ENCODE peak calls at places on chromosome 22, in nine cellular contexts. One of them, this sample, is unnamed.

GRCh38 chr22:32185821-32186220 is 19.1 kb downstream of the RFPL2 start:
- DNase-seq in stimulated activated naive CD8-positive, alpha-beta T cell treated with anti-CD3 and anti-CD28 coated beads, Interleukin-15, Interleukin-2, amounts not matched to agents 100 U/mL and 50 U/mL, for 24 hours: no peak
- DNase-seq in small intestine: no peak
- DNase-seq in mesothelial cell of epicardium: no peak
- DNase-seq in activated CD4-positive, alpha-beta T cell treated with anti-CD3 and anti-CD28 coated beads for 36 hours: no peak
- DNase-seq in cardiac fibroblast: no peak
- DNase-seq in MCF 10A: no peak
- DNase-seq in stomach: no peak
- DNase-seq in stimulated activated naive B cell treated with anti-CD40 and anti-IgM and Interleukin-4, amounts not matched to agents 10 μg/mL and 1 μg/mL and 100 μg/mL, for 72 hours: no peak
- DNase-seq in this sample: no peak

GRCh38 chr22:43837666-43838065 is 24.6 kb downstream of the SULT4A1 start:
- DNase-seq in stimulated activated naive CD8-positive, alpha-beta T cell treated with anti-CD3 and anti-CD28 coated beads, Interleukin-15, Interleukin-2, amounts not matched to agents 100 U/mL and 50 U/mL, for 24 hours: no peak
- DNase-seq in small intestine: no peak
- DNase-seq in mesothelial cell of epicardium: no peak
- DNase-seq in activated CD4-positive, alpha-beta T cell treated with anti-CD3 and anti-CD28 coated beads for 36 hours: no peak
- DNase-seq in cardiac fibroblast: no peak
- DNase-seq in MCF 10A: no peak
- DNase-seq in stomach: no peak
- DNase-seq in stimulated activated naive B cell treated with anti-CD40 and anti-IgM and Interleukin-4, amounts not matched to agents 10 μg/mL and 1 μg/mL and 100 μg/mL, for 72 hours: no peak
- DNase-seq in this sample: no peak

GRCh38 chr22:47837703-47838102 is 1075.3 kb downstream of the TBC1D22A start:
- DNase-seq in stimulated activated naive CD8-positive, alpha-beta T cell treated with anti-CD3 and anti-CD28 coated beads, Interleukin-15, Interleukin-2, amounts not matched to agents 100 U/mL and 50 U/mL, for 24 hours: peak
- DNase-seq in small intestine: peak
- DNase-seq in mesothelial cell of epicardium: no peak
- DNase-seq in activated CD4-positive, alpha-beta T cell treated with anti-CD3 and anti-CD28 coated beads for 36 hours: peak
- DNase-seq in cardiac fibroblast: peak
- DNase-seq in MCF 10A: peak
- DNase-seq in stomach: no peak
- DNase-seq in stimulated activated naive B cell treated with anti-CD40 and anti-IgM and Interleukin-4, amounts not matched to agents 10 μg/mL and 1 μg/mL and 100 μg/mL, for 72 hours: no peak
- DNase-seq in this sample: no peak

GRCh38 chr22:44409211-44409648 is 88.8 kb downstream of the RTL6 start:
- DNase-seq in stimulated activated naive CD8-positive, alpha-beta T cell treated with anti-CD3 and anti-CD28 coated beads, Interleukin-15, Interleukin-2, amounts not matched to agents 100 U/mL and 50 U/mL, for 24 hours: no peak
- DNase-seq in small intestine: no peak
- DNase-seq in mesothelial cell of epicardium: no peak
- DNase-seq in activated CD4-positive, alpha-beta T cell treated with anti-CD3 and anti-CD28 coated beads for 36 hours: no peak
- DNase-seq in cardiac fibroblast: no peak
- DNase-seq in MCF 10A: no peak
- DNase-seq in stomach: no peak
- DNase-seq in stimulated activated naive B cell treated with anti-CD40 and anti-IgM and Interleukin-4, amounts not matched to agents 10 μg/mL and 1 μg/mL and 100 μg/mL, for 72 hours: no peak
- DNase-seq in this sample: no peak

GRCh38 chr22:49779226-49779625 is 48.4 kb downstream of the BRD1 start:
- DNase-seq in stimulated activated naive CD8-positive, alpha-beta T cell treated with anti-CD3 and anti-CD28 coated beads, Interleukin-15, Interleukin-2, amounts not matched to agents 100 U/mL and 50 U/mL, for 24 hours: no peak
- DNase-seq in small intestine: no peak
- DNase-seq in mesothelial cell of epicardium: no peak
- DNase-seq in activated CD4-positive, alpha-beta T cell treated with anti-CD3 and anti-CD28 coated beads for 36 hours: no peak
- DNase-seq in cardiac fibroblast: no peak
- DNase-seq in MCF 10A: no peak
- DNase-seq in stomach: no peak
- DNase-seq in stimulated activated naive B cell treated with anti-CD40 and anti-IgM and Interleukin-4, amounts not matched to agents 10 μg/mL and 1 μg/mL and 100 μg/mL, for 72 hours: no peak
- DNase-seq in this sample: no peak

GRCh38 chr22:44145544-44145943 is 35.2 kb upstream of the PARVG start:
- DNase-seq in stimulated activated naive CD8-positive, alpha-beta T cell treated with anti-CD3 and anti-CD28 coated beads, Interleukin-15, Interleukin-2, amounts not matched to agents 100 U/mL and 50 U/mL, for 24 hours: no peak
- DNase-seq in small intestine: no peak
- DNase-seq in mesothelial cell of epicardium: no peak
- DNase-seq in activated CD4-positive, alpha-beta T cell treated with anti-CD3 and anti-CD28 coated beads for 36 hours: no peak
- DNase-seq in cardiac fibroblast: no peak
- DNase-seq in MCF 10A: no peak
- DNase-seq in stomach: no peak
- DNase-seq in stimulated activated naive B cell treated with anti-CD40 and anti-IgM and Interleukin-4, amounts not matched to agents 10 μg/mL and 1 μg/mL and 100 μg/mL, for 72 hours: no peak
- DNase-seq in this sample: no peak

GRCh38 chr22:30763815-30764686 is 69.4 kb downstream of the OSBP2 start:
- DNase-seq in stimulated activated naive CD8-positive, alpha-beta T cell treated with anti-CD3 and anti-CD28 coated beads, Interleukin-15, Interleukin-2, amounts not matched to agents 100 U/mL and 50 U/mL, for 24 hours: peak
- DNase-seq in small intestine: peak
- DNase-seq in mesothelial cell of epicardium: peak
- DNase-seq in activated CD4-positive, alpha-beta T cell treated with anti-CD3 and anti-CD28 coated beads for 36 hours: peak
- DNase-seq in cardiac fibroblast: peak
- DNase-seq in MCF 10A: peak
- DNase-seq in stomach: peak
- DNase-seq in stimulated activated naive B cell treated with anti-CD40 and anti-IgM and Interleukin-4, amounts not matched to agents 10 μg/mL and 1 μg/mL and 100 μg/mL, for 72 hours: peak
- DNase-seq in this sample: peak

GRCh38 chr22:46757104-46757503 is 5.3 kb upstream of the TBC1D22A start:
- DNase-seq in stimulated activated naive CD8-positive, alpha-beta T cell treated with anti-CD3 and anti-CD28 coated beads, Interleukin-15, Interleukin-2, amounts not matched to agents 100 U/mL and 50 U/mL, for 24 hours: no peak
- DNase-seq in small intestine: no peak
- DNase-seq in mesothelial cell of epicardium: no peak
- DNase-seq in activated CD4-positive, alpha-beta T cell treated with anti-CD3 and anti-CD28 coated beads for 36 hours: no peak
- DNase-seq in cardiac fibroblast: no peak
- DNase-seq in MCF 10A: no peak
- DNase-seq in stomach: no peak
- DNase-seq in stimulated activated naive B cell treated with anti-CD40 and anti-IgM and Interleukin-4, amounts not matched to agents 10 μg/mL and 1 μg/mL and 100 μg/mL, for 72 hours: no peak
- DNase-seq in this sample: no peak

GRCh38 chr22:41445171-41446056 is 1.2 kb downstream of the TOB2 start:
- DNase-seq in stimulated activated naive CD8-positive, alpha-beta T cell treated with anti-CD3 and anti-CD28 coated beads, Interleukin-15, Interleukin-2, amounts not matched to agents 100 U/mL and 50 U/mL, for 24 hours: peak
- DNase-seq in small intestine: peak
- DNase-seq in mesothelial cell of epicardium: no peak
- DNase-seq in activated CD4-positive, alpha-beta T cell treated with anti-CD3 and anti-CD28 coated beads for 36 hours: peak
- DNase-seq in cardiac fibroblast: no peak
- DNase-seq in MCF 10A: peak
- DNase-seq in stomach: peak
- DNase-seq in stimulated activated naive B cell treated with anti-CD40 and anti-IgM and Interleukin-4, amounts not matched to agents 10 μg/mL and 1 μg/mL and 100 μg/mL, for 72 hours: no peak
- DNase-seq in this sample: no peak

This sample was measured in renal cortical epithelial cell.